ENCODE peak calls at places on chromosomes 7 and 10, in four cellular contexts. R, F, A and X are unnamed samples.

GRCh38 chr10:92574545-92575377 is 868 bp upstream of the IDE start:
- DNase-seq in R (peak; percentile 43), F (no peak), A (no peak), X (peak; percentile 63)

GRCh38 chr7:90516257-90516656 is 46.8 kb downstream of the PTTG1IP2 start:
- DNase-seq in R (no peak), F (no peak), A (no peak), X (no peak)

GRCh38 chr7:98165827-98166667 is 45.2 kb upstream of the BHLHA15 start:
- DNase-seq in R (peak; percentile 58), F (peak; percentile 77), A (peak; percentile 78), X (peak; percentile 68)

GRCh38 chr7:80500325-80500724 is 11.5 kb downstream of the GNAT3 start:
- DNase-seq in R (no peak), F (no peak), A (no peak), X (no peak)

GRCh38 chr10:43707755-43708154 is 59.1 kb upstream of the ZNF32 start:
- DNase-seq in R (no peak), F (no peak), A (no peak), X (no peak)

GRCh38 chr10:107474650-107475049 is 310.1 kb upstream of the SORCS1 start:
- DNase-seq in R (no peak), F (no peak), A (no peak), X (no peak)

GRCh38 chr10:51706225-51706624 is 6.8 kb upstream of the CSTF2T start:
- DNase-seq in R (no peak), F (no peak), A (peak; percentile 45), X (no peak)

GRCh38 chr7:88276605-88277153 is 30.0 kb downstream of the STEAP4 start:
- DNase-seq in R (no peak), F (no peak), A (no peak), X (no peak)

GRCh38 chr10:118498623-118499022 is 96.8 kb downstream of the PRLHR start:
- DNase-seq in R (no peak), F (no peak), A (no peak), X (no peak)

GRCh38 chr10:99328579-99329237 is 448 bp upstream of the CNNM1 start:
- DNase-seq in R (no peak), F (no peak), A (no peak), X (no peak)

GRCh38 chr7:20330797-20331230 is at the start of gene ITGB8:
- DNase-seq in R (no peak), F (no peak), A (peak; percentile 56), X (peak; percentile 53)

GRCh38 chr10:565676-566075 is 123.8 kb downstream of the DIP2C start:
- DNase-seq in R (no peak), F (no peak), A (no peak), X (no peak)

GRCh38 chr7:54252256-54253035 is 289.7 kb upstream of the VSTM2A start:
- DNase-seq in R (no peak), F (no peak), A (no peak), X (no peak)

GRCh38 chr7:47950714-47951113 is 2.4 kb upstream of the PKD1L1 start:
- DNase-seq in R (no peak), F (no peak), A (peak; percentile 70), X (no peak)

GRCh38 chr10:70595566-70596016 is 7.0 kb downstream of the PRF1 start:
- DNase-seq in R (no peak), F (no peak), A (peak; percentile 12), X (no peak)

GRCh38 chr10:3635697-3636096 is 149.3 kb downstream of the KLF6 start:
- DNase-seq in R (no peak), F (no peak), A (peak; percentile 35), X (no peak)

GRCh38 chr10:19788075-19788686 is 28.1 kb upstream of the PLXDC2 start:
- DNase-seq in R (peak; percentile 20), F (peak; percentile 46), A (peak; percentile 34), X (peak; percentile 23)

GRCh38 chr7:44072364-44073231 is 7.2 kb upstream of the PGAM2 start:
- DNase-seq in R (peak; percentile 56), F (peak; percentile 83), A (peak; percentile 62), X (peak; percentile 62)

GRCh38 chr10:110300486-110300986 is 4.2 kb downstream of the SMNDC1 start:
- DNase-seq in R (no peak), F (no peak), A (no peak), X (no peak)

GRCh38 chr7:150845471-150845870 is 6.8 kb upstream of the AOC1 start:
- DNase-seq in R (no peak), F (no peak), A (no peak), X (no peak)

GRCh38 chr10:60706146-60706545 is 72.1 kb upstream of the CDK1 start:
- DNase-seq in R (no peak), F (no peak), A (no peak), X (no peak)

GRCh38 chr7:45182856-45183710 is 25.5 kb downstream of the RAMP3 start:
- DNase-seq in R (no peak), F (no peak), A (no peak), X (no peak)

GRCh38 chr10:6995339-6995738 is 415.3 kb upstream of the PRKCQ start:
- DNase-seq in R (no peak), F (no peak), A (no peak), X (no peak)

GRCh38 chr7:47291461-47292051 is 290.4 kb downstream of the TNS3 start:
- DNase-seq in R (peak; percentile 72), F (no peak), A (peak; percentile 19), X (peak; percentile 71)

GRCh38 chr10:11250304-11250703 is 232.6 kb downstream of the CELF2 start:
- DNase-seq in R (no peak), F (no peak), A (no peak), X (no peak)

GRCh38 chr10:70296406-70296899 is 12.6 kb upstream of the NPFFR1 start:
- DNase-seq in R (no peak), F (no peak), A (peak; percentile 59), X (no peak)

GRCh38 chr10:78861456-78862327 is 207.1 kb upstream of the ZMIZ1 start:
- DNase-seq in R (no peak), F (no peak), A (peak; percentile 14), X (no peak)

GRCh38 chr7:484365-485101 is 35.1 kb downstream of the PDGFA start:
- DNase-seq in R (no peak), F (no peak), A (no peak), X (no peak)

GRCh38 chr10:92740762-92741161 is 51.0 kb downstream of the HHEX start:
- DNase-seq in R (no peak), F (no peak), A (no peak), X (no peak)

GRCh38 chr7:142603870-142604448 is 145.3 kb upstream of the PRSS1 start:
- DNase-seq in R (peak; percentile 51), F (peak; percentile 51), A (peak; percentile 57), X (peak; percentile 59)

GRCh38 chr10:86888585-86889381 is 68.6 kb downstream of the MMRN2 start:
- DNase-seq in R (peak; percentile 76), F (no peak), A (no peak), X (peak; percentile 80)

GRCh38 chr7:100863406-100863950 is 3.7 kb upstream of the TRIP6 start:
- DNase-seq in R (no peak), F (no peak), A (peak; percentile 63), X (no peak)

GRCh38 chr7:151485006-151485732 is 34.5 kb downstream of the RHEB start:
- DNase-seq in R (peak; percentile 33), F (no peak), A (no peak), X (no peak)

GRCh38 chr10:6416892-6417512 is 163.1 kb downstream of the PRKCQ start:
- DNase-seq in R (peak; percentile 56), F (no peak), A (no peak), X (peak; percentile 56)

GRCh38 chr7:28144266-28144665 is 36.3 kb downstream of the JAZF1 start:
- DNase-seq in R (no peak), F (peak; percentile 80), A (no peak), X (no peak)

GRCh38 chr10:23481351-23481961 is 42.6 kb downstream of the OTUD1 start:
- DNase-seq in R (no peak), F (no peak), A (no peak), X (no peak)

GRCh38 chr7:131865911-131866310 is 309.5 kb upstream of the PODXL start:
- DNase-seq in R (no peak), F (no peak), A (no peak), X (no peak)

GRCh38 chr7:131867461-131867860 is 311.0 kb upstream of the PODXL start:
- DNase-seq in R (no peak), F (no peak), A (no peak), X (no peak)

GRCh38 chr7:131859162-131859821 is 302.9 kb upstream of the PODXL start:
- DNase-seq in R (peak; percentile 73), F (peak; percentile 83), A (peak; percentile 61), X (peak; percentile 72)

DNA sequence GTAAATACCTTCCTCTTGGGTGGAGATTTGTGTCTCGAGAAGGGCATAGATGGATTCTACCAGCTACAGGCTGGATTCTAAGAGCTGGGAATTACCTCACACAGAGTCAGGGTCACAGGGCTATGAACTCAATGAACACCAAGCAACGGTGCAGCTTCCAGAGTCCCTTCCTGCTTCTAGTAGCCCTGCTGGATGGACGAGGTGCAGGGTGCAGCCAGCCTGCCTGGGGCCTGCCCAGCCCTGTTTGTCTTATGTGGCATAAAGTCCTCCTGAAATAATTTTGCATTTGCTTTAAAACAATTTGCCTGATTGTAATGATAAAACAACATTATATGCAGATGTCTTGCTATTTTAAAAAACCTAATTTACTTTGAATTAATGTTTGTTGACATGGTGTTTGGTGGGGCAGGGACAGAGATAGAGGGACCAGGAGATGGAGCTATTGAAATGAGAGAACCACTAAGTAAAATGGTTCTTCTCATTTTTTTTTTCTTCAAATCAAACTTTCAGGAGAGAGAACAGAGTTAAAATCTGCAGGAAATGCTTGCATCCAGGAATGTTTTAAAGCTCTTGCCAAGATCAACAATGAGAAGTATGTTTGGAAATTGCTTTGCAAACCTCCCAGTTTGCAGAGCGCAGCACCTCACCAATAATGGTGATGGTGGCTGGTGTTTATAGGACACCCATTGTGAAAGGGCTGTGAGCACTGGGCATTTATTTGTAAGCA is 305.4 kb upstream of the PODXL start:
- DNase-seq in R (no peak), F (no peak), A (no peak), X (no peak)
- TF ChIP-seq CTCF in R (no peak), F (no peak), A (no peak), X (no peak)

GRCh38 chr10:114635797-114636550 is 22.1 kb downstream of the ABLIM1 start:
- DNase-seq in R (no peak), F (no peak), A (peak; percentile 53), X (no peak)
- TF ChIP-seq CTCF in R (no peak), F (no peak), A (no peak), X (no peak)

GRCh38 chr10:97540669-97541500 is 31.7 kb upstream of the ANKRD2 start:
- DNase-seq in R (no peak), F (no peak), A (no peak), X (no peak)
- TF ChIP-seq CTCF in R (no peak), F (no peak), A (no peak), X (no peak)

DNA sequence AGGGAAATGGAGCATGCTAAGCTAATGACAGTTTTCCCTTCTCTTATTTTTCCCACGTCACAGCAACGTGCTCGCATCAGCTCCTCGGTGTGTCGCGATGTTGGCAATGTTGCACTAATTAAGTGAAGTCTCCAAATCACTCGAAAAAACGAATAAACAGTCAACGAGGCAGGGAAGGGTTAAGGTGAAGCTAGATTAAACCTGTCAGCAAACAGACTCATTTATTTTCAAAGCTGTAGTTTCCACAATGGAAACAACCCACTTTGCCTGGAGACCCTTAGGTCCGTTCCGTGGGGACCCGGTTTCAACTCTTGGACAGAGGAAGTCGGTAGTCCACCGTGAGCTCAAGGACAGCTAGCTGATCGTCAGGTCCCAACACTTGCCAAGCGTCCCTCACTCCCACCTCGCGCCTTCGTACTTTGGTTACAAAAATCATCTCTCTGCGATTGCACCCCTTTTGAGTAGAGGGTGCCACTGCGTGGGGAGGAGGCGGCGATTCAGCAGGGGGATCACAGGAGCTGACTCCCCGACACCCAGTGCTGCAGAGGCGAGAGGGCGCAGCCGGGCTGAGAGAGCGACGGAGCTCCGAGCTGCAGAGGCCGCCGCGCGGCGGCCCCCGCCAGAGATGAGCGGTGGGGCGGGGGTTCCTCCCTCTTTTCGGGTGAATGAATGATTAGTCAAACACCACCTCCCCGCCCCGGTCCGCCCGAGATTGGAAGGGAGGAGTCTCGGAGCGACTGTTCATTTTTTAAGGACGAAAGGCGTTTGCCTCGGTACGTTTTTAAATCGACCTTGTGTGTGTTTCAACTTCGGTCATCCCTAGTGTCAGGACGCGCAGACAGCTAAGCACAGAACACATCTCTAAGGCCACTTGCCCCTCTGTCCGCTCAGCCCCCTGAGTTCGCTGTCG is 1.3 kb upstream of the BMPER start:
- DNase-seq in R (peak; percentile 24), F (peak; percentile 64), A (peak; percentile 30), X (peak; percentile 21)
- TF ChIP-seq CTCF in R (no peak), F (no peak), A (no peak), X (no peak)